ENCODE peak calls at places on chromosomes 1 and 21, in nine cellular contexts. K is CD4-positive, alpha-beta memory T cell; Q is amniotic stem cell; C is hippocampal formation; I is activated T-helper 2 cell treated with anti-CD3 and anti-CD28 coated beads, Interferon-gamma antibody, Interleukin-2, Interleukin-4, amounts not matched to agents 10 μg/mL and 5 μg/mL and 100 μg/mL, durations not matched to agents 14 hours and 24 hours and 36 hours; A is NCI-H2107; R is fibroblast of mammary gland; G is fibroblast of the aortic adventitia; Z is head of caudate nucleus. E is an unnamed sample.
A peak's percentile ranks its signal among the peaks of the same experiment; 100 is the strongest.

GRCh38 chr1:241156231-241156965 is 200.6 kb downstream of the RGS7 start:
- DNase-seq in K (no peak), Q (no peak), C (no peak), I (no peak), A (peak; percentile 1), R (peak; percentile 79), G (peak; percentile 6), Z (no peak), E (peak; percentile 55)

GRCh38 chr1:70542856-70543255 is 131.8 kb downstream of the CTH start:
- DNase-seq in K (no peak), Q (no peak), C (no peak), I (no peak), A (no peak), R (no peak), G (no peak), Z (no peak), E (no peak)

GRCh38 chr1:173395762-173396161 is 81.4 kb upstream of the PRDX6 start:
- DNase-seq in K (no peak), Q (no peak), C (no peak), I (no peak), A (no peak), R (no peak), G (no peak), Z (no peak), E (no peak)

GRCh38 chr1:154735061-154735800 is 127.2 kb upstream of the ADAR start:
- DNase-seq in K (no peak), Q (no peak), C (no peak), I (no peak), A (no peak), R (no peak), G (no peak), Z (no peak), E (no peak)

GRCh38 chr21:41048141-41048540 is 119.8 kb upstream of the BACE2 start:
- DNase-seq in K (no peak), Q (no peak), C (no peak), I (no peak), A (no peak), R (no peak), G (no peak), Z (no peak), E (no peak)

GRCh38 chr1:7648761-7649384 is 122.2 kb upstream of the VAMP3 start:
- DNase-seq in K (no peak), Q (no peak), C (no peak), I (no peak), A (no peak), R (peak; percentile 2), G (no peak), Z (no peak), E (no peak)

GRCh38 chr1:248404024-248404423 is 1.2 kb downstream of the OR2T1 start:
- DNase-seq in K (peak; percentile 3), Q (no peak), C (no peak), I (no peak), A (no peak), R (no peak), G (peak; percentile 3), Z (no peak), E (peak; percentile 22)

GRCh38 chr1:24825174-24825573 is 79.9 kb downstream of the CLIC4 start:
- DNase-seq in K (no peak), Q (no peak), C (no peak), I (no peak), A (no peak), R (no peak), G (no peak), Z (no peak), E (no peak)

GRCh38 chr1:151920147-151920546 is 10.8 kb upstream of the THEM4 start:
- DNase-seq in K (no peak), Q (no peak), C (no peak), I (no peak), A (no peak), R (no peak), G (no peak), Z (no peak), E (no peak)

GRCh38 chr21:35226302-35226701 is 177.2 kb upstream of the RUNX1 start:
- DNase-seq in K (no peak), Q (no peak), C (no peak), I (no peak), A (no peak), R (peak; percentile 89), G (peak; percentile 57), Z (no peak), E (no peak)

E was measured in Panc1.